ENCODE peak calls at places on chromosome 18, in ten cellular contexts. B is NCI-H1105 treated with DMSO at 0.1 percent for 48 hours; K is right cardiac atrium; R is RWPE1; G is hypothalamus; E is CD4-positive, CD25-positive, alpha-beta regulatory T cell; O is GDM1; H is GOT3; I is activated CD4-positive, alpha-beta T cell treated with anti-CD3 and anti-CD28 coated beads for 48 hours; F is EL. A is an unnamed sample.

GRCh38 chr18:35005963-35006577 is 35.1 kb upstream of the MAPRE2 start:
- DNase-seq in B (peak), K (no peak), R (peak), G (no peak), E (peak), O (peak), H (no peak), I (no peak), F (peak), A (peak)

GRCh38 chr18:464311-464659 is 36.2 kb downstream of the COLEC12 start:
- DNase-seq in B (no peak), K (no peak), R (no peak), G (no peak), E (no peak), O (peak), H (no peak), I (no peak), F (no peak), A (no peak)

GRCh38 chr18:59881728-59882685 is 17.8 kb upstream of the PMAIP1 start:
- DNase-seq in B (no peak), K (no peak), R (no peak), G (no peak), E (peak), O (peak), H (no peak), I (peak), F (peak), A (peak)

GRCh38 chr18:63299837-63300787 is 19.5 kb downstream of the BCL2 start:
- DNase-seq in B (no peak), K (no peak), R (no peak), G (no peak), E (peak), O (no peak), H (no peak), I (peak), F (no peak), A (no peak)

GRCh38 chr18:1983746-1984515 is 587.4 kb downstream of the METTL4 start:
- DNase-seq in B (no peak), K (no peak), R (no peak), G (no peak), E (no peak), O (no peak), H (no peak), I (no peak), F (no peak), A (no peak)

GRCh38 chr18:7808992-7809391 is 241.9 kb downstream of the PTPRM start:
- DNase-seq in B (no peak), K (no peak), R (no peak), G (no peak), E (no peak), O (no peak), H (no peak), I (no peak), F (no peak), A (no peak)

GRCh38 chr18:69844656-69845055 is 103.0 kb downstream of the CD226 start:
- DNase-seq in B (no peak), K (no peak), R (no peak), G (no peak), E (no peak), O (no peak), H (no peak), I (no peak), F (no peak), A (no peak)

GRCh38 chr18:44896817-44897216 is 216.1 kb downstream of the SETBP1 start:
- DNase-seq in B (peak), K (no peak), R (no peak), G (no peak), E (no peak), O (no peak), H (no peak), I (no peak), F (no peak), A (no peak)

GRCh38 chr18:43661570-43661969 is 384.3 kb upstream of the SYT4 start:
- DNase-seq in B (peak), K (no peak), R (peak), G (no peak), E (no peak), O (no peak), H (no peak), I (no peak), F (peak), A (peak)

GRCh38 chr18:495452-495851 is 5.0 kb downstream of the COLEC12 start:
- DNase-seq in B (no peak), K (no peak), R (no peak), G (no peak), E (no peak), O (no peak), H (no peak), I (no peak), F (no peak), A (no peak)

GRCh38 chr18:46632401-46633089 is 24.5 kb downstream of the LOXHD1 start:
- DNase-seq in B (no peak), K (no peak), R (peak), G (no peak), E (no peak), O (no peak), H (no peak), I (no peak), F (peak), A (no peak)

GRCh38 chr18:79856119-79857080 is 58.7 kb downstream of the KCNG2 start:
- DNase-seq in B (no peak), K (no peak), R (no peak), G (no peak), E (peak), O (no peak), H (no peak), I (peak), F (peak), A (peak)

GRCh38 chr18:11320981-11321380 is 171.6 kb upstream of the PIEZO2 start:
- DNase-seq in B (no peak), K (no peak), R (no peak), G (no peak), E (no peak), O (no peak), H (no peak), I (no peak), F (peak), A (no peak)

GRCh38 chr18:80108122-80108536 is 933 bp upstream of the ADNP2 start:
- DNase-seq in B (no peak), K (peak), R (no peak), G (no peak), E (no peak), O (no peak), H (no peak), I (no peak), F (no peak), A (peak)